ENCODE peak calls at places on chromosomes 7 and 10, in nine cellular contexts. One of them, this sample, is unnamed.

GRCh38 chr10:97805096-97805879 is 33.5 kb upstream of the SFRP5 start:
- DNase-seq in CD8-positive, alpha-beta memory T cell: no peak
- DNase-seq in activated gamma-delta T cell treated with anti-CD3 and anti-CD28 coated beads, Interleukin-2, amount 50 U/mL, for 16 hours: no peak
- DNase-seq in CD14-positive monocyte: no peak
- DNase-seq in smooth muscle cell of the brain vasculature: no peak
- DNase-seq in HuH-7.5: no peak
- DNase-seq in HS-5: no peak
- DNase-seq in astrocyte of the hippocampus: no peak
- DNase-seq in cardiac fibroblast: no peak
- DNase-seq in this sample: no peak

GRCh38 chr7:69608878-69609277 is 10.6 kb downstream of the AUTS2 start:
- DNase-seq in CD14-positive monocyte: no peak
- DNase-seq in smooth muscle cell of the brain vasculature: no peak
- DNase-seq in cardiac fibroblast: no peak
- DNase-seq in activated gamma-delta T cell treated with anti-CD3 and anti-CD28 coated beads, Interleukin-2, amount 50 U/mL, for 16 hours: no peak
- DNase-seq in HuH-7.5: no peak
- DNase-seq in astrocyte of the hippocampus: no peak
- DNase-seq in HS-5: no peak
- DNase-seq in CD8-positive, alpha-beta memory T cell: no peak
- DNase-seq in this sample: no peak

GRCh38 chr10:130495891-130496642 is 359.9 kb downstream of the GLRX3 start:
- DNase-seq in activated gamma-delta T cell treated with anti-CD3 and anti-CD28 coated beads, Interleukin-2, amount 50 U/mL, for 16 hours: no peak
- DNase-seq in astrocyte of the hippocampus: no peak
- DNase-seq in HS-5: no peak
- DNase-seq in HuH-7.5: no peak
- DNase-seq in CD14-positive monocyte: no peak
- DNase-seq in cardiac fibroblast: no peak
- DNase-seq in CD8-positive, alpha-beta memory T cell: no peak
- DNase-seq in smooth muscle cell of the brain vasculature: no peak
- DNase-seq in this sample: no peak

GRCh38 chr10:95819620-95820329 is 63.8 kb downstream of the ENTPD1 start:
- DNase-seq in CD8-positive, alpha-beta memory T cell: no peak
- DNase-seq in CD14-positive monocyte: no peak
- DNase-seq in astrocyte of the hippocampus: no peak
- DNase-seq in HS-5: no peak
- DNase-seq in HuH-7.5: no peak
- DNase-seq in smooth muscle cell of the brain vasculature: no peak
- DNase-seq in activated gamma-delta T cell treated with anti-CD3 and anti-CD28 coated beads, Interleukin-2, amount 50 U/mL, for 16 hours: no peak
- DNase-seq in cardiac fibroblast: peak; percentile 64
- DNase-seq in this sample: no peak

GRCh38 chr7:57642730-57643129 is 192.8 kb downstream of the ZNF716 start:
- DNase-seq in astrocyte of the hippocampus: no peak
- DNase-seq in CD14-positive monocyte: no peak
- DNase-seq in cardiac fibroblast: no peak
- DNase-seq in HS-5: no peak
- DNase-seq in CD8-positive, alpha-beta memory T cell: no peak
- DNase-seq in smooth muscle cell of the brain vasculature: no peak
- DNase-seq in HuH-7.5: no peak
- DNase-seq in activated gamma-delta T cell treated with anti-CD3 and anti-CD28 coated beads, Interleukin-2, amount 50 U/mL, for 16 hours: no peak
- DNase-seq in this sample: no peak

GRCh38 chr7:127933116-127933515 is 98.1 kb downstream of the LRRC4 start:
- DNase-seq in CD8-positive, alpha-beta memory T cell: no peak
- DNase-seq in smooth muscle cell of the brain vasculature: no peak
- DNase-seq in cardiac fibroblast: peak; percentile 33
- DNase-seq in activated gamma-delta T cell treated with anti-CD3 and anti-CD28 coated beads, Interleukin-2, amount 50 U/mL, for 16 hours: no peak
- DNase-seq in HuH-7.5: no peak
- DNase-seq in HS-5: no peak
- DNase-seq in astrocyte of the hippocampus: peak; percentile 38
- DNase-seq in CD14-positive monocyte: no peak
- DNase-seq in this sample: no peak

GRCh38 chr10:32253821-32254220 is 93.1 kb downstream of the EPC1 start:
- DNase-seq in CD14-positive monocyte: no peak
- DNase-seq in smooth muscle cell of the brain vasculature: no peak
- DNase-seq in activated gamma-delta T cell treated with anti-CD3 and anti-CD28 coated beads, Interleukin-2, amount 50 U/mL, for 16 hours: no peak
- DNase-seq in astrocyte of the hippocampus: no peak
- DNase-seq in cardiac fibroblast: no peak
- DNase-seq in HuH-7.5: no peak
- DNase-seq in HS-5: no peak
- DNase-seq in CD8-positive, alpha-beta memory T cell: no peak
- DNase-seq in this sample: no peak

GRCh38 chr10:109978481-109978880 is 29.3 kb upstream of the ADD3 start:
- DNase-seq in activated gamma-delta T cell treated with anti-CD3 and anti-CD28 coated beads, Interleukin-2, amount 50 U/mL, for 16 hours: peak; percentile 58
- DNase-seq in astrocyte of the hippocampus: peak; percentile 66
- DNase-seq in HS-5: no peak
- DNase-seq in CD14-positive monocyte: peak; percentile 56
- DNase-seq in HuH-7.5: no peak
- DNase-seq in CD8-positive, alpha-beta memory T cell: peak; percentile 51
- DNase-seq in smooth muscle cell of the brain vasculature: no peak
- DNase-seq in cardiac fibroblast: peak; percentile 79
- DNase-seq in this sample: peak; percentile 68

GRCh38 chr10:21364196-21365114 is 161.0 kb downstream of the SKIDA1 start:
- DNase-seq in CD8-positive, alpha-beta memory T cell: no peak
- DNase-seq in cardiac fibroblast: peak; percentile 89
- DNase-seq in astrocyte of the hippocampus: peak; percentile 91
- DNase-seq in HuH-7.5: peak; percentile 13
- DNase-seq in activated gamma-delta T cell treated with anti-CD3 and anti-CD28 coated beads, Interleukin-2, amount 50 U/mL, for 16 hours: no peak
- DNase-seq in CD14-positive monocyte: no peak
- DNase-seq in smooth muscle cell of the brain vasculature: peak; percentile 47
- DNase-seq in HS-5: peak; percentile 30
- DNase-seq in this sample: peak; percentile 97

GRCh38 chr10:93384006-93384405 is 98.1 kb downstream of the MYOF start:
- DNase-seq in HS-5: no peak
- DNase-seq in CD14-positive monocyte: no peak
- DNase-seq in cardiac fibroblast: no peak
- DNase-seq in CD8-positive, alpha-beta memory T cell: no peak
- DNase-seq in activated gamma-delta T cell treated with anti-CD3 and anti-CD28 coated beads, Interleukin-2, amount 50 U/mL, for 16 hours: no peak
- DNase-seq in astrocyte of the hippocampus: no peak
- DNase-seq in HuH-7.5: no peak
- DNase-seq in smooth muscle cell of the brain vasculature: no peak
- DNase-seq in this sample: no peak

GRCh38 chr7:73447121-73447520 is 13.5 kb downstream of the FZD9 start:
- DNase-seq in CD8-positive, alpha-beta memory T cell: no peak
- DNase-seq in CD14-positive monocyte: no peak
- DNase-seq in smooth muscle cell of the brain vasculature: no peak
- DNase-seq in astrocyte of the hippocampus: no peak
- DNase-seq in HuH-7.5: no peak
- DNase-seq in activated gamma-delta T cell treated with anti-CD3 and anti-CD28 coated beads, Interleukin-2, amount 50 U/mL, for 16 hours: no peak
- DNase-seq in cardiac fibroblast: no peak
- DNase-seq in HS-5: no peak
- DNase-seq in this sample: no peak

This sample was measured in EH.